ENCODE peak calls at places on chromosomes 11 and 22, in seven cellular contexts. One of them, this sample, is unnamed.

GRCh38 chr11:104581246-104581980 is 316.8 kb downstream of the CASP12 start:
- DNase-seq in GM12878: no peak
- DNase-seq in H1: no peak
- DNase-seq in K562: no peak
- DNase-seq in HepG2: no peak
- DNase-seq in HCT116: no peak
- DNase-seq in SK-N-SH: no peak
- DNase-seq in this sample: no peak

GRCh38 chr11:765802-766091 is 11.5 kb downstream of the GATD1 start:
- DNase-seq in HepG2: no peak
- DNase-seq in H1: no peak
- DNase-seq in SK-N-SH: no peak
- DNase-seq in K562: no peak
- DNase-seq in HCT116: no peak
- DNase-seq in GM12878: no peak
- DNase-seq in this sample: no peak

GRCh38 chr22:40607506-40607905 is 29.0 kb downstream of the MRTFA start:
- DNase-seq in HCT116: no peak
- DNase-seq in HepG2: no peak
- DNase-seq in SK-N-SH: no peak
- DNase-seq in K562: no peak
- DNase-seq in H1: no peak
- DNase-seq in GM12878: no peak
- DNase-seq in this sample: no peak

GRCh38 chr11:115720537-115721308 is 216.5 kb upstream of the CADM1 start:
- DNase-seq in GM12878: no peak
- DNase-seq in SK-N-SH: no peak
- DNase-seq in HepG2: no peak
- DNase-seq in H1: no peak
- DNase-seq in HCT116: no peak
- DNase-seq in K562: no peak
- DNase-seq in this sample: no peak

GRCh38 chr11:11555228-11555627 is 66.6 kb downstream of the GALNT18 start:
- DNase-seq in SK-N-SH: peak
- DNase-seq in K562: no peak
- DNase-seq in H1: no peak
- DNase-seq in HCT116: no peak
- DNase-seq in GM12878: no peak
- DNase-seq in HepG2: no peak
- DNase-seq in this sample: no peak

GRCh38 chr11:11884774-11885481 is 43.2 kb downstream of the USP47 start:
- DNase-seq in HepG2: no peak
- DNase-seq in K562: no peak
- DNase-seq in HCT116: no peak
- DNase-seq in H1: no peak
- DNase-seq in GM12878: peak
- DNase-seq in SK-N-SH: no peak
- DNase-seq in this sample: no peak

GRCh38 chr11:124938206-124938765 is 2.4 kb upstream of the HEPACAM start:
- DNase-seq in GM12878: no peak
- DNase-seq in SK-N-SH: no peak
- DNase-seq in HCT116: no peak
- DNase-seq in K562: no peak
- DNase-seq in H1: no peak
- DNase-seq in HepG2: peak
- DNase-seq in this sample: no peak

GRCh38 chr11:31109446-31109845 is 260.1 kb downstream of the DCDC1 start:
- DNase-seq in HepG2: no peak
- DNase-seq in SK-N-SH: no peak
- DNase-seq in HCT116: no peak
- DNase-seq in GM12878: no peak
- DNase-seq in H1: no peak
- DNase-seq in K562: no peak
- DNase-seq in this sample: no peak

GRCh38 chr22:26853071-26853470 is 195.7 kb downstream of the MIAT start:
- DNase-seq in SK-N-SH: no peak
- DNase-seq in K562: no peak
- DNase-seq in HepG2: no peak
- DNase-seq in H1: no peak
- DNase-seq in GM12878: no peak
- DNase-seq in HCT116: no peak
- DNase-seq in this sample: no peak

GRCh38 chr11:102576350-102576749 is 45.8 kb upstream of the MMP7 start:
- DNase-seq in GM12878: no peak
- DNase-seq in HCT116: no peak
- DNase-seq in HepG2: no peak
- DNase-seq in H1: no peak
- DNase-seq in K562: no peak
- DNase-seq in SK-N-SH: no peak
- DNase-seq in this sample: peak

GRCh38 chr22:29202231-29203192 is 3.2 kb upstream of the EMID1 start:
- DNase-seq in GM12878: peak
- DNase-seq in K562: peak
- DNase-seq in SK-N-SH: peak
- DNase-seq in H1: no peak
- DNase-seq in HepG2: peak
- DNase-seq in HCT116: no peak
- DNase-seq in this sample: peak

GRCh38 chr11:114121138-114121537 is 61.6 kb downstream of the ZBTB16 start:
- DNase-seq in K562: no peak
- DNase-seq in HCT116: no peak
- DNase-seq in HepG2: no peak
- DNase-seq in GM12878: no peak
- DNase-seq in H1: no peak
- DNase-seq in SK-N-SH: no peak
- DNase-seq in this sample: no peak

GRCh38 chr11:16321148-16321547 is 35.2 kb downstream of the SOX6 start:
- DNase-seq in HCT116: no peak
- DNase-seq in K562: no peak
- DNase-seq in SK-N-SH: no peak
- DNase-seq in GM12878: no peak
- DNase-seq in HepG2: no peak
- DNase-seq in H1: no peak
- DNase-seq in this sample: no peak

GRCh38 chr11:89436071-89436470 is 55.1 kb downstream of the NOX4 start:
- DNase-seq in SK-N-SH: no peak
- DNase-seq in GM12878: no peak
- DNase-seq in HCT116: no peak
- DNase-seq in HepG2: no peak
- DNase-seq in H1: no peak
- DNase-seq in K562: no peak
- DNase-seq in this sample: no peak

DNA sequence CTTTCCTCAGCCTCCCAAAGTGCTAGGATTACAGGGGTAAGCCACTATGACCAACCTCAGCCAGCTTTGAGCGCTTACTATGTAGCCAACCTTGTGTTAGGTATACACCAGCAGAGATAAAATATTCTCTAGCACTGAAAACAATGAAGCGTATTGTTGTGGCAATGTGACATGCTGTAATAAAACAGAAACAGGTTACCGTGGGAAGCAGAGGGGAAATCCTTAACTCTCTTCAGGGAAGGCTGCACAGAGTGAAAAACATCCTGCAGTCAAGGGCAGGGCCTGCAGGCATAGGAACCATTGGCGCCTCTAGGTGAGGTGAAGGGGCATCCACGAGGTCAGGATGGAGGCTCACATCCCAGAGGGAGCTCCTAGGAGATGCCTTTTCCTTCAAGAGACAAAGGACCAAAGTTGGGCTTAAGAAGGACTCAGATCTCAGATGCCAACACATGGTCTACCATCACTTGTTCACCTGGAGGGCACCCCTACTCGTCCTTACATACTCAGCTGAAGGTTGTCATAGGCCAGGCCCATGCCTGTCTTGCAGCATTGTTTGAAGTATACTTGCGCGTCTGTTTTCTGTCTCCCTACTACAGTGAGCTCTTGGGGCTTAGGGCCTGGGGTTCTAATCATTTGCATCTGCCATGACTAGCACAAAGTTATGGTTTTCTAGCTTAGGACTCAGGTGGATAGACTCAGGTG is 7.9 kb downstream of the POLD4 start:
- DNase-seq in HCT116: no peak
- DNase-seq in K562: no peak
- DNase-seq in SK-N-SH: no peak
- DNase-seq in GM12878: peak
- DNase-seq in H1: no peak
- DNase-seq in HepG2: no peak
- DNase-seq in this sample: no peak
- TF ChIP-seq JUND in HCT116: no peak
- TF ChIP-seq JUND in K562: no peak
- TF ChIP-seq JUND in SK-N-SH: no peak
- TF ChIP-seq JUND in GM12878: no peak
- TF ChIP-seq JUND in H1: no peak
- TF ChIP-seq JUND in HepG2: no peak
- TF ChIP-seq JUND in this sample: no peak

DNA sequence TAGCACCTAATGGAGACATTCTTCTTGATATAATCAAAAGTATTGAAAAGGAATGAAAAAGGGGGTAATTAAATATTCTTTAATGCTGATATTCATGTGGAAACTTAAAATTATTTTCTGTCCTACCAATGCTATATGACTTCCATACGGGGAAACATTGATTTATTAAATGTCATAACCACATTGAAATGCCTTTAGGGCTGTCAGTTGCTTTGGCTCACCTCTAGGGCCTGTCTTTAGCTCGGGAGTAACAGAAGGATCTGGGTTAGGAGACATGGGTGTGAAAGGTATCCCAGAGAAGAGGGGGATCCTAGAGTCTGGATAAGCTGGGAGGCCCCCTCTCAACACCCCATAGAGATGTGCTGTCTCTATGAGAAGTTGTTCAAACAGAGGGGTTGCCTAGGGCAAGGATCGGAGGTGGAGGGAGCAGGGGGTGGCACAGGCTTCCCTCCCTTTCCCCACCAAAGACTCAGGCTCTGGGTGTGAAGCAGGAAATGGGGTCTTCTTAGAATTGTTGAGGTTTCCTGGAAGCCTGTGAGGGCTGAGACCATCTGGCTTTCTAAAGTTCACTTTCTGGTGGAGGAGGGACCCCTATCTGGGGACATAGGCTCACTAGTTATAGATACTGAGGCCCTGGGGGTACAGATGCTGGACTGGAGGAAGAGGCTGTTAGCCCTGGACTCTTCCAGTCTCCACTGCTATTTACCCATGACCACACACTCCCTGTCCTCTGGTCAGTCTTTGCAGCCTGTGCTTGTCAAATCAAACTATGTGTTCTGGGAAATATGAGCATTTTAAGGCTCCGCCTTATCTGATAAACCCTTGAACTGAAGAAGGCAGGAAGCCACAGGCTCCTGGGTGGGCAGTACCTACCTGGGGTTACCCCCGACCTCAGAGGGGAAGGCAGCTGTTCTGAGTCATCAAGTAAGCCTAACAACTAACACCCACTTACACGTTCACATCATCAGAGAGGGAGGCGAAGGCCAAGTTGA is 55.8 kb upstream of the RRAS2 start:
- DNase-seq in H1: no peak
- DNase-seq in SK-N-SH: no peak
- DNase-seq in HCT116: no peak
- DNase-seq in K562: peak
- DNase-seq in HepG2: no peak
- DNase-seq in GM12878: peak
- DNase-seq in this sample: no peak
- TF ChIP-seq JUND in H1: no peak
- TF ChIP-seq JUND in SK-N-SH: peak
- TF ChIP-seq JUND in HCT116: no peak
- TF ChIP-seq JUND in K562: peak
- TF ChIP-seq JUND in HepG2: no peak
- TF ChIP-seq JUND in GM12878: no peak
- TF ChIP-seq JUND in this sample: no peak

GRCh38 chr22:44532466-44533025 is 34.5 kb upstream of the RTL6 start:
- DNase-seq in GM12878: no peak
- DNase-seq in HepG2: no peak
- DNase-seq in HCT116: no peak
- DNase-seq in K562: no peak
- DNase-seq in SK-N-SH: no peak
- DNase-seq in H1: no peak
- DNase-seq in this sample: no peak
- TF ChIP-seq JUND in GM12878: no peak
- TF ChIP-seq JUND in HepG2: no peak
- TF ChIP-seq JUND in HCT116: no peak
- TF ChIP-seq JUND in K562: no peak
- TF ChIP-seq JUND in SK-N-SH: no peak
- TF ChIP-seq JUND in H1: no peak
- TF ChIP-seq JUND in this sample: no peak

GRCh38 chr11:17352925-17353227 is 1.3 kb downstream of the NCR3LG1 start:
- DNase-seq in HepG2: peak
- DNase-seq in GM12878: no peak
- DNase-seq in K562: peak
- DNase-seq in H1: no peak
- DNase-seq in SK-N-SH: peak
- DNase-seq in HCT116: no peak
- DNase-seq in this sample: peak
- TF ChIP-seq JUND in HepG2: no peak
- TF ChIP-seq JUND in GM12878: no peak
- TF ChIP-seq JUND in K562: no peak
- TF ChIP-seq JUND in H1: no peak
- TF ChIP-seq JUND in SK-N-SH: no peak
- TF ChIP-seq JUND in HCT116: no peak
- TF ChIP-seq JUND in this sample: no peak

GRCh38 chr22:37818397-37819099 is 4.6 kb upstream of the GALR3 start:
- DNase-seq in HCT116: no peak
- DNase-seq in HepG2: no peak
- DNase-seq in GM12878: no peak
- DNase-seq in SK-N-SH: no peak
- DNase-seq in H1: no peak
- DNase-seq in K562: no peak
- DNase-seq in this sample: no peak
- TF ChIP-seq JUND in HCT116: no peak
- TF ChIP-seq JUND in HepG2: no peak
- TF ChIP-seq JUND in GM12878: no peak
- TF ChIP-seq JUND in SK-N-SH: no peak
- TF ChIP-seq JUND in H1: no peak
- TF ChIP-seq JUND in K562: no peak
- TF ChIP-seq JUND in this sample: no peak

DNA sequence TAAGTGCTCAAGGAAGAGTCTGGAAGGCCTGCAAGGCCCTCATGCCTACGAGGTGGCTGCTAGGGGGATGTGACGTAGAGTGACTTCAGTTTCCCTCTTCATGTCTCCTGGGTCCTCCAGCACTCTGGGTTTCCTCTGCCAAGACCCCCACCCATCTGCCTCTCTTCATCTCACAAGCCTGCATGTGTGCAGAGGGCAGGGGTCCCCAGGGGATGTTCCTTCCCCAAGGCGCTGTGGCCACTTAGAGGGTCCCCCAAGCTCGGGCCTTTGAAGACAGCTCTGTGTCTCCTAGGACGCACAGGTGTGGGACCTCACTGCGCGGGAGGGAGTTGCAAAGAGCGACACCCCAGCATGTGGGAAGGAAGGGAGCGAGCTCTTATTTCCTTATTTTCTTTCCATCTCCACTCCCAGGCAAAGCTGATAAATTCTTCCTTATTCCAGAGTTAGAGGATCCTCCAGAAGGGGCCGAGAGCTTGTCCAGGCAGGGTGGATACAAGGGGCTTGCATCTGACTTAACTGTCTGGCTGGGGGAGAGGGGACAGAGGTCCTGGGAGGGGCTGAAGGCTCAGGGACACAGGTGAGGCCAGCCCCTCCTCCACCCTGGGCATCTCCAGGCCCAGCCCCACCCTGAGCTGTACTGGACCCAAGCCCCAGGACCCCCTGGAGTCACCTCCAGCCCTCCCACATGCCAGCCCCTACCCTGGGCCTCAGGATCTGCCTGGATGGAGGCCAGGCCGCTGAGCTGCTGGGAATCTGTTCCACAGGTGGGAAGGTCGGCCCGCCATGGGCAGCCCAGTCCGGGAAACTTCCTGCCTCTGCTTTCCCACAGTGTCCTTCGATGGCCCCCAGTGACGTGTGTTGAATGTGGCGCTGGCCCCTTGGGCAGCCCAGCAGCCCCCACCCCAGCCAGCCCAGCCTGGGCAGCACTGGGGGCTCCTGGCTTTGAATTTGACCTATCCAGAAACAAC is 59.7 kb upstream of the KCNQ1OT1 start:
- DNase-seq in GM12878: no peak
- DNase-seq in HepG2: no peak
- DNase-seq in H1: no peak
- DNase-seq in HCT116: no peak
- DNase-seq in K562: no peak
- DNase-seq in SK-N-SH: no peak
- DNase-seq in this sample: no peak
- TF ChIP-seq JUND in GM12878: no peak
- TF ChIP-seq JUND in HepG2: no peak
- TF ChIP-seq JUND in H1: no peak
- TF ChIP-seq JUND in HCT116: no peak
- TF ChIP-seq JUND in K562: no peak
- TF ChIP-seq JUND in SK-N-SH: no peak
- TF ChIP-seq JUND in this sample: no peak